ENCODE peak calls at places on chromosome 22, in eight cellular contexts. One of them, this sample, is unnamed.

GRCh38 chr22:50531546-50532352 is 1.9 kb upstream of the TYMP start:
- DNase-seq in activated T-helper 9 cell treated with anti-CD3 and anti-CD28 coated beads, Interleukin-2, amount 50 U/mL, for 16 hours: peak; percentile 66
- DNase-seq in CD4-positive, alpha-beta memory T cell: peak; percentile 68
- DNase-seq in GM03348: peak; percentile 82
- DNase-seq in iris pigment epithelial cell: peak; percentile 62
- DNase-seq in central memory CD4-positive, alpha-beta T cell: peak; percentile 50
- DNase-seq in AG20443: peak; percentile 85
- DNase-seq in GF-D8: no peak
- DNase-seq in this sample: peak; percentile 97

GRCh38 chr22:49658902-49659280 is 168.8 kb downstream of the BRD1 start:
- DNase-seq in GF-D8: no peak
- DNase-seq in CD4-positive, alpha-beta memory T cell: no peak
- DNase-seq in central memory CD4-positive, alpha-beta T cell: no peak
- DNase-seq in iris pigment epithelial cell: no peak
- DNase-seq in activated T-helper 9 cell treated with anti-CD3 and anti-CD28 coated beads, Interleukin-2, amount 50 U/mL, for 16 hours: no peak
- DNase-seq in GM03348: no peak
- DNase-seq in AG20443: no peak
- DNase-seq in this sample: peak; percentile 26

GRCh38 chr22:40224702-40225101 is 47.0 kb downstream of the TNRC6B start:
- DNase-seq in iris pigment epithelial cell: no peak
- DNase-seq in GM03348: no peak
- DNase-seq in activated T-helper 9 cell treated with anti-CD3 and anti-CD28 coated beads, Interleukin-2, amount 50 U/mL, for 16 hours: peak; percentile 39
- DNase-seq in AG20443: no peak
- DNase-seq in central memory CD4-positive, alpha-beta T cell: no peak
- DNase-seq in CD4-positive, alpha-beta memory T cell: peak; percentile 52
- DNase-seq in GF-D8: no peak
- DNase-seq in this sample: no peak

GRCh38 chr22:48955351-48956311 is 872.0 kb downstream of the BRD1 start:
- DNase-seq in GM03348: no peak
- DNase-seq in CD4-positive, alpha-beta memory T cell: peak; percentile 16
- DNase-seq in GF-D8: no peak
- DNase-seq in central memory CD4-positive, alpha-beta T cell: no peak
- DNase-seq in AG20443: no peak
- DNase-seq in iris pigment epithelial cell: no peak
- DNase-seq in activated T-helper 9 cell treated with anti-CD3 and anti-CD28 coated beads, Interleukin-2, amount 50 U/mL, for 16 hours: no peak
- DNase-seq in this sample: peak; percentile 85

GRCh38 chr22:20209761-20210250 is 58.3 kb downstream of the RTN4R start:
- DNase-seq in central memory CD4-positive, alpha-beta T cell: no peak
- DNase-seq in activated T-helper 9 cell treated with anti-CD3 and anti-CD28 coated beads, Interleukin-2, amount 50 U/mL, for 16 hours: no peak
- DNase-seq in GM03348: no peak
- DNase-seq in iris pigment epithelial cell: no peak
- DNase-seq in GF-D8: no peak
- DNase-seq in AG20443: no peak
- DNase-seq in CD4-positive, alpha-beta memory T cell: no peak
- DNase-seq in this sample: no peak

GRCh38 chr22:46631113-46631512 is 10.9 kb downstream of the GRAMD4 start:
- DNase-seq in activated T-helper 9 cell treated with anti-CD3 and anti-CD28 coated beads, Interleukin-2, amount 50 U/mL, for 16 hours: no peak
- DNase-seq in central memory CD4-positive, alpha-beta T cell: no peak
- DNase-seq in iris pigment epithelial cell: no peak
- DNase-seq in CD4-positive, alpha-beta memory T cell: no peak
- DNase-seq in GF-D8: no peak
- DNase-seq in AG20443: no peak
- DNase-seq in GM03348: no peak
- DNase-seq in this sample: no peak

GRCh38 chr22:24433868-24434471 is 6.6 kb downstream of the ADORA2A start:
- DNase-seq in central memory CD4-positive, alpha-beta T cell: no peak
- DNase-seq in GF-D8: peak; percentile 58
- DNase-seq in iris pigment epithelial cell: peak; percentile 28
- DNase-seq in AG20443: peak; percentile 61
- DNase-seq in activated T-helper 9 cell treated with anti-CD3 and anti-CD28 coated beads, Interleukin-2, amount 50 U/mL, for 16 hours: peak; percentile 37
- DNase-seq in GM03348: no peak
- DNase-seq in CD4-positive, alpha-beta memory T cell: peak; percentile 85
- DNase-seq in this sample: peak; percentile 84

GRCh38 chr22:27331526-27332281 is 469.9 kb downstream of the MN1 start:
- DNase-seq in iris pigment epithelial cell: peak; percentile 77
- DNase-seq in central memory CD4-positive, alpha-beta T cell: no peak
- DNase-seq in activated T-helper 9 cell treated with anti-CD3 and anti-CD28 coated beads, Interleukin-2, amount 50 U/mL, for 16 hours: no peak
- DNase-seq in GM03348: peak; percentile 66
- DNase-seq in CD4-positive, alpha-beta memory T cell: no peak
- DNase-seq in AG20443: peak; percentile 85
- DNase-seq in GF-D8: no peak
- DNase-seq in this sample: peak; percentile 83

GRCh38 chr22:21702700-21703683 is 32.6 kb downstream of the YPEL1 start:
- DNase-seq in central memory CD4-positive, alpha-beta T cell: no peak
- DNase-seq in AG20443: no peak
- DNase-seq in CD4-positive, alpha-beta memory T cell: no peak
- DNase-seq in iris pigment epithelial cell: no peak
- DNase-seq in GM03348: no peak
- DNase-seq in activated T-helper 9 cell treated with anti-CD3 and anti-CD28 coated beads, Interleukin-2, amount 50 U/mL, for 16 hours: no peak
- DNase-seq in GF-D8: no peak
- DNase-seq in this sample: peak; percentile 39

GRCh38 chr22:26487996-26488395 is 4.3 kb downstream of the SRRD start:
- DNase-seq in GF-D8: no peak
- DNase-seq in AG20443: no peak
- DNase-seq in CD4-positive, alpha-beta memory T cell: no peak
- DNase-seq in GM03348: no peak
- DNase-seq in iris pigment epithelial cell: no peak
- DNase-seq in central memory CD4-positive, alpha-beta T cell: no peak
- DNase-seq in activated T-helper 9 cell treated with anti-CD3 and anti-CD28 coated beads, Interleukin-2, amount 50 U/mL, for 16 hours: no peak
- DNase-seq in this sample: no peak

GRCh38 chr22:36505998-36506635 is 723 bp downstream of the FOXRED2 start:
- DNase-seq in CD4-positive, alpha-beta memory T cell: no peak
- DNase-seq in AG20443: no peak
- DNase-seq in iris pigment epithelial cell: no peak
- DNase-seq in central memory CD4-positive, alpha-beta T cell: no peak
- DNase-seq in activated T-helper 9 cell treated with anti-CD3 and anti-CD28 coated beads, Interleukin-2, amount 50 U/mL, for 16 hours: no peak
- DNase-seq in GM03348: no peak
- DNase-seq in GF-D8: peak; percentile 36
- DNase-seq in this sample: peak; percentile 85

GRCh38 chr22:36731916-36732315 is 28.4 kb upstream of the CACNG2 start:
- DNase-seq in CD4-positive, alpha-beta memory T cell: no peak
- DNase-seq in iris pigment epithelial cell: no peak
- DNase-seq in GM03348: no peak
- DNase-seq in AG20443: no peak
- DNase-seq in activated T-helper 9 cell treated with anti-CD3 and anti-CD28 coated beads, Interleukin-2, amount 50 U/mL, for 16 hours: no peak
- DNase-seq in GF-D8: no peak
- DNase-seq in central memory CD4-positive, alpha-beta T cell: no peak
- DNase-seq in this sample: no peak

GRCh38 chr22:18021431-18021830 is 2.9 kb downstream of the MICAL3 start:
- DNase-seq in GF-D8: no peak
- DNase-seq in central memory CD4-positive, alpha-beta T cell: no peak
- DNase-seq in CD4-positive, alpha-beta memory T cell: no peak
- DNase-seq in GM03348: no peak
- DNase-seq in iris pigment epithelial cell: no peak
- DNase-seq in activated T-helper 9 cell treated with anti-CD3 and anti-CD28 coated beads, Interleukin-2, amount 50 U/mL, for 16 hours: no peak
- DNase-seq in AG20443: no peak
- DNase-seq in this sample: peak; percentile 49

GRCh38 chr22:46084376-46084775 is 66.0 kb upstream of the PPARA start:
- DNase-seq in CD4-positive, alpha-beta memory T cell: no peak
- DNase-seq in AG20443: no peak
- DNase-seq in central memory CD4-positive, alpha-beta T cell: no peak
- DNase-seq in GF-D8: no peak
- DNase-seq in activated T-helper 9 cell treated with anti-CD3 and anti-CD28 coated beads, Interleukin-2, amount 50 U/mL, for 16 hours: no peak
- DNase-seq in iris pigment epithelial cell: no peak
- DNase-seq in GM03348: no peak
- DNase-seq in this sample: no peak

GRCh38 chr22:39306456-39307361 is 12.7 kb downstream of the RPL3 start:
- DNase-seq in GM03348: no peak
- DNase-seq in iris pigment epithelial cell: peak; percentile 44
- DNase-seq in CD4-positive, alpha-beta memory T cell: no peak
- DNase-seq in central memory CD4-positive, alpha-beta T cell: no peak
- DNase-seq in activated T-helper 9 cell treated with anti-CD3 and anti-CD28 coated beads, Interleukin-2, amount 50 U/mL, for 16 hours: no peak
- DNase-seq in GF-D8: no peak
- DNase-seq in AG20443: no peak
- DNase-seq in this sample: peak; percentile 53

GRCh38 chr22:24810043-24810749 is 4.2 kb downstream of the SGSM1 start:
- DNase-seq in central memory CD4-positive, alpha-beta T cell: no peak
- DNase-seq in GF-D8: no peak
- DNase-seq in activated T-helper 9 cell treated with anti-CD3 and anti-CD28 coated beads, Interleukin-2, amount 50 U/mL, for 16 hours: no peak
- DNase-seq in GM03348: no peak
- DNase-seq in AG20443: no peak
- DNase-seq in CD4-positive, alpha-beta memory T cell: no peak
- DNase-seq in iris pigment epithelial cell: no peak
- DNase-seq in this sample: peak; percentile 62

GRCh38 chr22:17919276-17920144 is 104.9 kb downstream of the MICAL3 start:
- DNase-seq in activated T-helper 9 cell treated with anti-CD3 and anti-CD28 coated beads, Interleukin-2, amount 50 U/mL, for 16 hours: no peak
- DNase-seq in GF-D8: no peak
- DNase-seq in CD4-positive, alpha-beta memory T cell: no peak
- DNase-seq in AG20443: no peak
- DNase-seq in iris pigment epithelial cell: no peak
- DNase-seq in central memory CD4-positive, alpha-beta T cell: no peak
- DNase-seq in GM03348: no peak
- DNase-seq in this sample: peak; percentile 61

GRCh38 chr22:38927033-38927789 is 30.2 kb upstream of the APOBEC3A start:
- DNase-seq in AG20443: peak; percentile 61
- DNase-seq in activated T-helper 9 cell treated with anti-CD3 and anti-CD28 coated beads, Interleukin-2, amount 50 U/mL, for 16 hours: peak; percentile 44
- DNase-seq in GM03348: peak; percentile 66
- DNase-seq in central memory CD4-positive, alpha-beta T cell: peak; percentile 12
- DNase-seq in CD4-positive, alpha-beta memory T cell: no peak
- DNase-seq in GF-D8: no peak
- DNase-seq in iris pigment epithelial cell: peak; percentile 56
- DNase-seq in this sample: no peak